ENCODE peak calls at places on chromosome 10, in eight cellular contexts. C, S, H, P, Z, D, W and E are unnamed samples.

GRCh38 chr10:76155961-76156360 is 724.5 kb downstream of the LRMDA start:
- DNase-seq in C (no peak), S (no peak), H (no peak), P (no peak), Z (no peak), D (no peak), W (no peak), E (no peak)

GRCh38 chr10:86325158-86325557 is 41.4 kb downstream of the GRID1 start:
- DNase-seq in C (no peak), S (no peak), H (no peak), P (no peak), Z (no peak), D (no peak), W (no peak), E (no peak)

GRCh38 chr10:77075916-77076315 is 561.7 kb downstream of the KCNMA1 start:
- DNase-seq in C (no peak), S (no peak), H (no peak), P (no peak), Z (no peak), D (no peak), W (no peak), E (no peak)

GRCh38 chr10:125160856-125161569 is 650 bp upstream of the CTBP2 start:
- DNase-seq in C (peak; percentile 80), S (peak; percentile 48), H (peak; percentile 74), P (peak; percentile 82), Z (peak; percentile 97), D (peak; percentile 82), W (peak; percentile 80), E (peak; percentile 80)

GRCh38 chr10:36888925-36889573 is 236.3 kb upstream of the ANKRD30A start:
- DNase-seq in C (peak; percentile 31), S (no peak), H (no peak), P (peak; percentile 54), Z (peak; percentile 61), D (peak; percentile 8), W (peak; percentile 31), E (peak; percentile 18)

GRCh38 chr10:43867667-43868361 is 219.1 kb upstream of the ZNF32 start:
- DNase-seq in C (peak; percentile 94), S (no peak), H (peak; percentile 93), P (no peak), Z (no peak), D (no peak), W (no peak), E (no peak)

GRCh38 chr10:124657806-124658205 is 86.4 kb downstream of the FAM53B start:
- DNase-seq in C (peak; percentile 18), S (peak; percentile 63), H (no peak), P (no peak), Z (peak; percentile 54), D (no peak), W (no peak), E (peak; percentile 32)

GRCh38 chr10:104155591-104155990 is 33.6 kb downstream of the SFR1 start:
- DNase-seq in C (no peak), S (no peak), H (no peak), P (no peak), Z (no peak), D (no peak), W (no peak), E (no peak)

GRCh38 chr10:10869592-10869991 is 148.1 kb upstream of the CELF2 start:
- DNase-seq in C (peak; percentile 63), S (no peak), H (peak; percentile 5), P (no peak), Z (peak; percentile 1), D (no peak), W (no peak), E (no peak)

GRCh38 chr10:71765176-71765906 is 8.0 kb downstream of the VSIR start:
- DNase-seq in C (no peak), S (no peak), H (peak; percentile 27), P (no peak), Z (peak; percentile 94), D (no peak), W (no peak), E (peak; percentile 26)

GRCh38 chr10:71359364-71360046 is 37.2 kb upstream of the CDH23 start:
- DNase-seq in C (no peak), S (no peak), H (no peak), P (no peak), Z (peak; percentile 90), D (no peak), W (no peak), E (peak; percentile 80)

GRCh38 chr10:131755200-131755599 is 145.6 kb upstream of the PPP2R2D start:
- DNase-seq in C (no peak), S (no peak), H (no peak), P (no peak), Z (no peak), D (no peak), W (no peak), E (no peak)

GRCh38 chr10:60031664-60032063 is 125.3 kb upstream of the CCDC6 start:
- DNase-seq in C (peak; percentile 40), S (no peak), H (no peak), P (no peak), Z (peak; percentile 79), D (no peak), W (no peak), E (peak; percentile 14)

GRCh38 chr10:7408003-7408493 is 2.8 kb downstream of the SFMBT2 start:
- DNase-seq in C (no peak), S (peak; percentile 44), H (no peak), P (peak; percentile 52), Z (peak; percentile 27), D (no peak), W (no peak), E (no peak)

GRCh38 chr10:31804416-31804815 is 124.2 kb downstream of the ARHGAP12 start:
- DNase-seq in C (no peak), S (no peak), H (no peak), P (no peak), Z (no peak), D (no peak), W (no peak), E (no peak)

GRCh38 chr10:116891208-116891607 is 41.9 kb downstream of the ENO4 start:
- DNase-seq in C (peak; percentile 91), S (no peak), H (peak; percentile 65), P (no peak), Z (no peak), D (no peak), W (peak; percentile 80), E (no peak)

GRCh38 chr10:102782698-102783540 is 39.2 kb downstream of the WBP1L start:
- DNase-seq in C (peak; percentile 95), S (no peak), H (no peak), P (no peak), Z (peak; percentile 27), D (no peak), W (peak; percentile 96), E (no peak)

GRCh38 chr10:63504145-63504881 is 16.9 kb upstream of the REEP3 start:
- DNase-seq in C (no peak), S (no peak), H (no peak), P (no peak), Z (no peak), D (no peak), W (peak; percentile 90), E (no peak)
- TF ChIP-seq CTCF in C (no peak), S (no peak), H (no peak), P (no peak), Z (no peak), D (no peak), W (peak; percentile 19), E (no peak)

GRCh38 chr10:90858489-90858968 is 690 bp upstream of the HTR7 start:
- DNase-seq in C (no peak), S (no peak), H (no peak), P (no peak), Z (no peak), D (no peak), W (no peak), E (peak; percentile 55)

GRCh38 chr10:90856964-90857634 is 740 bp downstream of the HTR7 start:
- DNase-seq in C (no peak), S (peak; percentile 17), H (no peak), P (no peak), Z (no peak), D (no peak), W (peak; percentile 43), E (no peak)

GRCh38 chr10:90859321-90859751 is 1.5 kb upstream of the HTR7 start:
- DNase-seq in C (peak; percentile 86), S (no peak), H (peak; percentile 59), P (no peak), Z (peak; percentile 77), D (peak; percentile 69), W (peak; percentile 91), E (no peak)

GRCh38 chr10:90856261-90856660 is 1.6 kb downstream of the HTR7 start:
- DNase-seq in C (peak; percentile 28), S (no peak), H (no peak), P (no peak), Z (no peak), D (no peak), W (peak; percentile 37), E (no peak)

GRCh38 chr10:90857635-90858488 is at the start of gene HTR7:
- DNase-seq in C (peak; percentile 42), S (peak; percentile 58), H (peak; percentile 13), P (peak; percentile 85), Z (peak; percentile 69), D (no peak), W (peak; percentile 52), E (peak; percentile 30)
- TF ChIP-seq CTCF in C (peak; percentile 8), S (peak; percentile 60), H (peak; percentile 79), P (peak; percentile 27), Z (peak; percentile 14), D (peak; percentile 64), W (peak; percentile 50), E (no peak)

GRCh38 chr10:97683556-97684357 is 3.3 kb downstream of the AVPI1 start:
- DNase-seq in C (peak; percentile 41), S (no peak), H (peak; percentile 39), P (no peak), Z (peak; percentile 58), D (no peak), W (peak; percentile 74), E (no peak)
- TF ChIP-seq CTCF in C (no peak), S (no peak), H (no peak), P (no peak), Z (no peak), D (no peak), W (peak; percentile 6), E (no peak)

GRCh38 chr10:127827354-127828140 is 65.2 kb downstream of the CLRN3 start:
- DNase-seq in C (no peak), S (no peak), H (no peak), P (no peak), Z (no peak), D (no peak), W (no peak), E (no peak)

GRCh38 chr10:127834221-127834620 is 58.5 kb downstream of the CLRN3 start:
- DNase-seq in C (no peak), S (no peak), H (no peak), P (no peak), Z (no peak), D (no peak), W (no peak), E (no peak)

GRCh38 chr10:127834791-127835190 is 58.0 kb downstream of the CLRN3 start:
- DNase-seq in C (no peak), S (no peak), H (no peak), P (no peak), Z (no peak), D (no peak), W (no peak), E (no peak)

GRCh38 chr10:127833804-127834203 is 58.9 kb downstream of the CLRN3 start:
- DNase-seq in C (no peak), S (no peak), H (no peak), P (no peak), Z (no peak), D (no peak), W (no peak), E (no peak)

DNA sequence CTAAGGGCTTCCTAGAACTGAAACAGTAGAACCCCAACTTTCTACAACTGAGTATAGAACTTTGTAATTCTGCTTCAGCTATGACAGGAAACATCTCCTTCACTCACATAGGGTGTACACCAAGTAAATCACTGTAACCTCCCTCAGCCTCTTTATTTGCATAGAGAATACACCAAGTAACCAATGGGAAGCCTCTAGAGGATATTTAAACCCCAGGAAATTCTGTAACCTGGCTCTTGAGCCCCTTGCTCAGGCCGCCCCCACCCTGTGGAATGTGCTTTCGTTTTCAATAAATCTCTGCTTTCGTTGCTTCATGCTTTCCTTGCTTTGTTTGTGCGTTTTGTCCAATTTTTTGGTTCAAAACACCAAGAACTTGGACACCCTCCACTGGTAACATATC is 60.3 kb downstream of the CLRN3 start:
- DNase-seq in C (no peak), S (no peak), H (no peak), P (no peak), Z (no peak), D (no peak), W (peak; percentile 7), E (no peak)
- TF ChIP-seq CTCF in C (no peak), S (no peak), H (no peak), P (no peak), Z (no peak), D (no peak), W (no peak), E (no peak)